ENCODE peak calls at places on chromosomes 7 and 10, in seven cellular contexts. One of them, this sample, is unnamed. For H3K4me1, the result is how much of the 10 kb centered on the place peaks cover.

GRCh38 chr10:62352356-62352963 is 21.7 kb upstream of the ZNF365 start:
- DNase-seq in NT2/D1: no peak
- DNase-seq in kidney: no peak
- DNase-seq in K562: no peak
- DNase-seq in adrenal gland: no peak
- DNase-seq in lung: no peak
- DNase-seq in SK-N-SH: no peak
- DNase-seq in this sample: no peak

GRCh38 chr10:119174109-119174508 is 4.5 kb downstream of the PRDX3 start:
- DNase-seq in lung: no peak
- DNase-seq in kidney: no peak
- DNase-seq in K562: no peak
- DNase-seq in NT2/D1: no peak
- DNase-seq in adrenal gland: no peak
- DNase-seq in SK-N-SH: no peak
- DNase-seq in this sample: no peak

GRCh38 chr7:102468416-102469350 is 3.9 kb downstream of the LRWD1 start:
- DNase-seq in adrenal gland: peak
- DNase-seq in kidney: peak
- DNase-seq in SK-N-SH: no peak
- DNase-seq in NT2/D1: no peak
- DNase-seq in lung: no peak
- DNase-seq in K562: no peak
- DNase-seq in this sample: no peak

GRCh38 chr10:107692072-107692471 is 527.6 kb upstream of the SORCS1 start:
- DNase-seq in lung: no peak
- DNase-seq in kidney: no peak
- DNase-seq in K562: no peak
- DNase-seq in NT2/D1: no peak
- DNase-seq in adrenal gland: no peak
- DNase-seq in SK-N-SH: no peak
- DNase-seq in this sample: no peak

GRCh38 chr7:33873981-33874750 is 31.2 kb upstream of the BMPER start:
- DNase-seq in NT2/D1: no peak
- DNase-seq in lung: no peak
- DNase-seq in kidney: no peak
- DNase-seq in adrenal gland: no peak
- DNase-seq in K562: no peak
- DNase-seq in SK-N-SH: no peak
- DNase-seq in this sample: no peak

GRCh38 chr10:44862006-44862751 is 49.0 kb upstream of the TMEM72 start:
- DNase-seq in NT2/D1: no peak
- DNase-seq in kidney: no peak
- DNase-seq in K562: no peak
- DNase-seq in SK-N-SH: no peak
- DNase-seq in lung: no peak
- DNase-seq in adrenal gland: no peak
- DNase-seq in this sample: no peak

GRCh38 chr10:119782981-119783664 is 57.3 kb downstream of the INPP5F start:
- DNase-seq in NT2/D1: no peak
- DNase-seq in adrenal gland: no peak
- DNase-seq in SK-N-SH: no peak
- DNase-seq in K562: no peak
- DNase-seq in lung: no peak
- DNase-seq in kidney: no peak
- DNase-seq in this sample: no peak

GRCh38 chr10:84423729-84424128 is 95.3 kb downstream of the CCSER2 start:
- DNase-seq in NT2/D1: no peak
- DNase-seq in SK-N-SH: no peak
- DNase-seq in K562: no peak
- DNase-seq in adrenal gland: no peak
- DNase-seq in kidney: no peak
- DNase-seq in lung: no peak
- DNase-seq in this sample: no peak

GRCh38 chr7:1230411-1231213 is 2.1 kb upstream of the UNCX start:
- DNase-seq in SK-N-SH: no peak
- DNase-seq in NT2/D1: no peak
- DNase-seq in kidney: peak
- DNase-seq in adrenal gland: no peak
- DNase-seq in K562: no peak
- DNase-seq in lung: no peak
- DNase-seq in this sample: no peak

GRCh38 chr10:87925570-87925969 is 62.1 kb downstream of the PTEN start:
- DNase-seq in SK-N-SH: no peak
- DNase-seq in adrenal gland: no peak
- DNase-seq in lung: no peak
- DNase-seq in NT2/D1: no peak
- DNase-seq in K562: no peak
- DNase-seq in kidney: no peak
- DNase-seq in this sample: no peak

GRCh38 chr7:72268826-72269225 is 143.3 kb downstream of the CALN1 start:
- DNase-seq in adrenal gland: peak
- DNase-seq in kidney: no peak
- DNase-seq in K562: no peak
- DNase-seq in NT2/D1: no peak
- DNase-seq in SK-N-SH: no peak
- DNase-seq in lung: no peak
- DNase-seq in this sample: no peak

GRCh38 chr10:4847580-4848020 is 21.6 kb downstream of the AKR1E2 start:
- DNase-seq in NT2/D1: no peak
- DNase-seq in SK-N-SH: no peak
- DNase-seq in lung: no peak
- DNase-seq in adrenal gland: no peak
- DNase-seq in kidney: no peak
- DNase-seq in K562: peak
- DNase-seq in this sample: peak

GRCh38 chr10:124378817-124379510 is 39.8 kb downstream of the OAT start:
- DNase-seq in SK-N-SH: peak
- DNase-seq in lung: peak
- DNase-seq in K562: no peak
- DNase-seq in kidney: no peak
- DNase-seq in adrenal gland: no peak
- DNase-seq in NT2/D1: no peak
- DNase-seq in this sample: peak

GRCh38 chr10:69242037-69242843 is 22.1 kb downstream of the HKDC1 start:
- DNase-seq in adrenal gland: no peak
- DNase-seq in SK-N-SH: no peak
- DNase-seq in lung: no peak
- DNase-seq in K562: peak
- DNase-seq in kidney: no peak
- DNase-seq in NT2/D1: no peak
- DNase-seq in this sample: no peak

GRCh38 chr10:72257051-72257892 is 16.5 kb upstream of the DDIT4 start:
- DNase-seq in NT2/D1: no peak
- DNase-seq in K562: peak
- DNase-seq in kidney: no peak
- DNase-seq in lung: no peak
- DNase-seq in SK-N-SH: no peak
- DNase-seq in adrenal gland: peak
- DNase-seq in this sample: no peak

GRCh38 chr7:7870590-7870989 is 98.0 kb upstream of the GLCCI1 start:
- DNase-seq in adrenal gland: no peak
- DNase-seq in NT2/D1: no peak
- DNase-seq in kidney: no peak
- DNase-seq in K562: no peak
- DNase-seq in SK-N-SH: no peak
- DNase-seq in lung: no peak
- DNase-seq in this sample: no peak

GRCh38 chr7:74203157-74203556 is 6.6 kb upstream of the LAT2 start:
- DNase-seq in lung: no peak
- DNase-seq in adrenal gland: no peak
- DNase-seq in SK-N-SH: peak
- DNase-seq in kidney: no peak
- DNase-seq in K562: no peak
- DNase-seq in NT2/D1: no peak
- DNase-seq in this sample: peak

GRCh38 chr10:92181575-92181974 is 109.3 kb downstream of the CPEB3 start:
- DNase-seq in SK-N-SH: no peak
- DNase-seq in lung: no peak
- DNase-seq in NT2/D1: no peak
- DNase-seq in K562: peak
- DNase-seq in adrenal gland: no peak
- DNase-seq in kidney: no peak
- DNase-seq in this sample: no peak

GRCh38 chr7:75617634-75618234 is 121.0 kb downstream of the HIP1 start:
- DNase-seq in adrenal gland: peak
- DNase-seq in K562: no peak
- DNase-seq in lung: peak
- DNase-seq in kidney: peak
- DNase-seq in NT2/D1: no peak
- DNase-seq in SK-N-SH: no peak
- DNase-seq in this sample: no peak

GRCh38 chr7:12031638-12032037 is 179.5 kb upstream of the TMEM106B start:
- DNase-seq in SK-N-SH: no peak
- DNase-seq in lung: no peak
- DNase-seq in kidney: no peak
- DNase-seq in K562: no peak
- DNase-seq in adrenal gland: no peak
- DNase-seq in NT2/D1: peak
- DNase-seq in this sample: no peak

GRCh38 chr10:89404648-89405047 is 9.7 kb upstream of the IFIT5 start:
- DNase-seq in lung: no peak
- DNase-seq in NT2/D1: no peak
- DNase-seq in kidney: no peak
- DNase-seq in K562: no peak
- DNase-seq in adrenal gland: no peak
- DNase-seq in SK-N-SH: no peak
- DNase-seq in this sample: no peak

GRCh38 chr7:98760201-98760651 is 109.6 kb downstream of the TMEM130 start:
- DNase-seq in SK-N-SH: no peak
- DNase-seq in kidney: no peak
- DNase-seq in NT2/D1: no peak
- DNase-seq in adrenal gland: no peak
- DNase-seq in lung: no peak
- DNase-seq in K562: no peak
- DNase-seq in this sample: no peak

GRCh38 chr7:98753176-98753575 is 116.6 kb downstream of the TMEM130 start:
- DNase-seq in adrenal gland: no peak
- DNase-seq in kidney: no peak
- DNase-seq in K562: no peak
- DNase-seq in NT2/D1: no peak
- DNase-seq in lung: no peak
- DNase-seq in SK-N-SH: no peak
- DNase-seq in this sample: no peak

GRCh38 chr7:98754041-98754479 is 115.8 kb downstream of the TMEM130 start:
- DNase-seq in NT2/D1: peak
- DNase-seq in lung: no peak
- DNase-seq in SK-N-SH: peak
- DNase-seq in adrenal gland: no peak
- DNase-seq in kidney: no peak
- DNase-seq in K562: no peak
- DNase-seq in this sample: no peak

GRCh38 chr7:98758157-98758556 is 111.7 kb downstream of the TMEM130 start:
- DNase-seq in lung: no peak
- DNase-seq in kidney: no peak
- DNase-seq in SK-N-SH: no peak
- DNase-seq in K562: no peak
- DNase-seq in NT2/D1: no peak
- DNase-seq in adrenal gland: no peak
- DNase-seq in this sample: no peak

DNA sequence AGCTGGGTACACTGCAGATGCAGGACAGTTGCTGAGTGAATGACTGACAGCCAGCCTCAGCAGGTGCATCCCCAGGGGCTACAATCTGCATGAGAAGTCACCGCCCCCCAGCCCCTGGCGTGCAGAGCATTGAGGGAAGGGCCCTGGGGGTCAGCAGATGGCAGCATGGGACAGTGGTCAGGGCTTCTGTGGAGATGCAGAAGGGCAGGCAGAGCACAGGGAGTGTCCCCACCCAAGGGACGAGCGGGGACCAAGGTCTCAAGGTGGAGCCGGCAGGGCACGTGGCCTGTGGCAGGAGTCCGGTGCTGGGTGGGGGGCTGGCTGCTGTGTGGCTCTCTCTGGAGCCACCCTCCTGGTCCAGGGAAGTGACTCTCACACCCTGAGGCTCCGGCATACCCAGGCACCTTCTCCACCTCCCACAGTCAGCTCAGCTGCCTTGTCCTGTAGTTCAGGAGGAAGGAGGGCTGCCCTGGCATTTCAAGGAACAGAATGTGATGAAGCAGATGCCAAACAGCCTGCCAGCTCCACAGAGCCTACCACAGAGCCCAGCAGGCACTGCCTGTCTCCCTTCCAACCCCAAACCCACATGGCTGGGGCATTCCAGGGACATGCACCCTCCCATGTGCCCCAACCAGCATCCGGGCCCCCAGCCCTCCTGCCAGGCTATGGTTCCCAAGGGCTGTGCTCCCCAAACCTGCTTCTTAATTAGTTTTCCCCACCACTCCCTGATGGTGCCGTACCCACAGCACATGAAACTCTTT is 114.5 kb downstream of the TMEM130 start:
- DNase-seq in lung: no peak
- DNase-seq in SK-N-SH: peak
- DNase-seq in kidney: no peak
- DNase-seq in adrenal gland: no peak
- DNase-seq in NT2/D1: peak
- DNase-seq in K562: no peak
- DNase-seq in this sample: no peak
- H3K4me1 ChIP-seq in lung: under half
- H3K4me1 ChIP-seq in SK-N-SH: under half
- H3K4me1 ChIP-seq in kidney: under half
- H3K4me1 ChIP-seq in adrenal gland: under half
- H3K4me1 ChIP-seq in NT2/D1: under half
- H3K4me1 ChIP-seq in K562: under half
- H3K4me1 ChIP-seq in this sample: under half

GRCh38 chr7:43784030-43785001 is 25.8 kb downstream of the BLVRA start:
- DNase-seq in SK-N-SH: no peak
- DNase-seq in kidney: no peak
- DNase-seq in adrenal gland: no peak
- DNase-seq in NT2/D1: no peak
- DNase-seq in K562: no peak
- DNase-seq in lung: no peak
- DNase-seq in this sample: no peak
- H3K4me1 ChIP-seq in SK-N-SH: under half
- H3K4me1 ChIP-seq in kidney: under half
- H3K4me1 ChIP-seq in adrenal gland: under half
- H3K4me1 ChIP-seq in NT2/D1: under half
- H3K4me1 ChIP-seq in K562: under half
- H3K4me1 ChIP-seq in lung: under half
- H3K4me1 ChIP-seq in this sample: under half

GRCh38 chr10:11324761-11325321 is 286.6 kb downstream of the USP6NL start:
- DNase-seq in SK-N-SH: no peak
- DNase-seq in kidney: no peak
- DNase-seq in lung: no peak
- DNase-seq in K562: no peak
- DNase-seq in NT2/D1: no peak
- DNase-seq in adrenal gland: no peak
- DNase-seq in this sample: no peak
- H3K4me1 ChIP-seq in SK-N-SH: under half
- H3K4me1 ChIP-seq in kidney: under half
- H3K4me1 ChIP-seq in lung: under half
- H3K4me1 ChIP-seq in K562: under half
- H3K4me1 ChIP-seq in NT2/D1: under half
- H3K4me1 ChIP-seq in adrenal gland: under half
- H3K4me1 ChIP-seq in this sample: under half

DNA sequence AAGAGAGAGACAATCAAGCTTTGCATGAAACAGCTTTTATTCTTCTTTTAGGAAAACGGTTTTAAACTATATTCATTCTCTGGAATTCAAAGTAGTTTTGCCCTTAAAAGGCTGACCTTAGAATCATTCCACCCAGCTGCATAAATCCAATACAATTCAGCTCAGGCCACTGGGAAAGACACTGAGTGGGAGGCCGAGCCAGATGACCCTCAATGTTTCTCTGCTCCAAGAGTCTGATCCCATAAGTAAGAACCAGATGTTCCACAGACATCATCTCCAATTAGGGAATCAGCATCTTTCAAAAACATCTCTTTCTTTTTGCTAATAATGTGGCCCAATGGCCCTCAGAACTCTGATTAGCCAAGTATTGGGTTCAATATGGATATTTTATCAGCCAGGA is 26.1 kb downstream of the CREB3L2 start:
- DNase-seq in kidney: peak
- DNase-seq in adrenal gland: no peak
- DNase-seq in lung: no peak
- DNase-seq in K562: no peak
- DNase-seq in NT2/D1: no peak
- DNase-seq in SK-N-SH: no peak
- DNase-seq in this sample: no peak
- H3K4me1 ChIP-seq in kidney: under half
- H3K4me1 ChIP-seq in adrenal gland: under half
- H3K4me1 ChIP-seq in lung: under half
- H3K4me1 ChIP-seq in K562: under half
- H3K4me1 ChIP-seq in NT2/D1: under half
- H3K4me1 ChIP-seq in SK-N-SH: under half
- H3K4me1 ChIP-seq in this sample: under half